ENCODE peak calls at places on chromosome 18, in five cellular contexts. M, S, W, Y and E are unnamed samples.

GRCh38 chr18:54532962-54533361 is 58.1 kb upstream of the DYNAP start:
- DNase-seq in M (no peak), S (no peak), W (no peak), Y (no peak), E (no peak)

GRCh38 chr18:43012951-43013350 is 102.5 kb downstream of the RIT2 start:
- DNase-seq in M (no peak), S (no peak), W (no peak), Y (no peak), E (no peak)

GRCh38 chr18:34871435-34871834 is 161.3 kb downstream of the DTNA start:
- DNase-seq in M (no peak), S (no peak), W (no peak), Y (no peak), E (no peak)

GRCh38 chr18:59021500-59021899 is 118.2 kb upstream of the SEC11C start:
- DNase-seq in M (no peak), S (peak; percentile 30), W (no peak), Y (no peak), E (no peak)

GRCh38 chr18:57051019-57051418 is 95.9 kb upstream of the BOD1L2 start:
- DNase-seq in M (no peak), S (no peak), W (no peak), Y (no peak), E (no peak)

GRCh38 chr18:27004056-27004829 is 138.7 kb upstream of the AQP4 start:
- DNase-seq in M (no peak), S (no peak), W (no peak), Y (no peak), E (no peak)

GRCh38 chr18:25399554-25399953 is 47.6 kb upstream of the ZNF521 start:
- DNase-seq in M (no peak), S (no peak), W (no peak), Y (no peak), E (no peak)

GRCh38 chr18:48806551-48807261 is 144.1 kb downstream of the SMAD7 start:
- DNase-seq in M (peak; percentile 49), S (peak; percentile 78), W (no peak), Y (no peak), E (peak; percentile 5)

GRCh38 chr18:76398899-76399612 is 96.0 kb downstream of the ZNF516 start:
- DNase-seq in M (peak; percentile 88), S (peak; percentile 90), W (no peak), Y (peak; percentile 94), E (peak; percentile 88)

GRCh38 chr18:22488554-22488953 is 70.8 kb upstream of the CTAGE1 start:
- DNase-seq in M (no peak), S (peak; percentile 89), W (no peak), Y (peak; percentile 43), E (no peak)

GRCh38 chr18:31736630-31737029 is 24.1 kb downstream of the SLC25A52 start:
- DNase-seq in M (no peak), S (no peak), W (no peak), Y (no peak), E (no peak)

GRCh38 chr18:986552-986951 is 81.9 kb downstream of the ADCYAP1 start:
- DNase-seq in M (no peak), S (no peak), W (no peak), Y (no peak), E (no peak)

GRCh38 chr18:2304378-2305175 is 266.7 kb downstream of the METTL4 start:
- DNase-seq in M (no peak), S (no peak), W (no peak), Y (no peak), E (peak; percentile 81)

GRCh38 chr18:56235773-56236115 is 402.6 kb downstream of the TXNL1 start:
- DNase-seq in M (no peak), S (no peak), W (no peak), Y (no peak), E (no peak)

GRCh38 chr18:34789768-34790344 is 79.8 kb downstream of the DTNA start:
- DNase-seq in M (no peak), S (no peak), W (no peak), Y (no peak), E (no peak)

GRCh38 chr18:48553236-48553635 is 14.4 kb downstream of the CTIF start:
- DNase-seq in M (no peak), S (no peak), W (no peak), Y (no peak), E (peak; percentile 8)

GRCh38 chr18:48296581-48296980 is 112.6 kb downstream of the ZBTB7C start:
- DNase-seq in M (no peak), S (peak; percentile 36), W (no peak), Y (no peak), E (no peak)

GRCh38 chr18:79919089-79919488 is 32.4 kb downstream of the SLC66A2 start:
- DNase-seq in M (no peak), S (peak; percentile 46), W (no peak), Y (no peak), E (no peak)

GRCh38 chr18:47528343-47528742 is 276.9 kb upstream of the SKOR2 start:
- DNase-seq in M (no peak), S (no peak), W (no peak), Y (no peak), E (no peak)

GRCh38 chr18:24492445-24492844 is 32.0 kb downstream of the HRH4 start:
- DNase-seq in M (peak; percentile 65), S (no peak), W (no peak), Y (no peak), E (no peak)

GRCh38 chr18:5851998-5852397 is 43.3 kb downstream of the TMEM200C start:
- DNase-seq in M (no peak), S (no peak), W (no peak), Y (no peak), E (no peak)

GRCh38 chr18:47689386-47689785 is 241.1 kb downstream of the SMAD2 start:
- DNase-seq in M (no peak), S (no peak), W (no peak), Y (no peak), E (no peak)

GRCh38 chr18:50757358-50757757 is 62.5 kb downstream of the MRO start:
- DNase-seq in M (no peak), S (no peak), W (no peak), Y (no peak), E (no peak)

GRCh38 chr18:55509631-55510372 is 78.2 kb downstream of the TCF4 start:
- DNase-seq in M (no peak), S (no peak), W (peak; percentile 47), Y (no peak), E (no peak)

GRCh38 chr18:52484977-52485376 is 145.0 kb downstream of the DCC start:
- DNase-seq in M (no peak), S (no peak), W (no peak), Y (no peak), E (no peak)

GRCh38 chr18:79583984-79584401 is 95.6 kb upstream of the CTDP1 start:
- DNase-seq in M (peak; percentile 43), S (no peak), W (no peak), Y (no peak), E (no peak)

GRCh38 chr18:77658309-77658681 is 408.6 kb downstream of the GALR1 start:
- DNase-seq in M (no peak), S (no peak), W (no peak), Y (no peak), E (no peak)

DNA sequence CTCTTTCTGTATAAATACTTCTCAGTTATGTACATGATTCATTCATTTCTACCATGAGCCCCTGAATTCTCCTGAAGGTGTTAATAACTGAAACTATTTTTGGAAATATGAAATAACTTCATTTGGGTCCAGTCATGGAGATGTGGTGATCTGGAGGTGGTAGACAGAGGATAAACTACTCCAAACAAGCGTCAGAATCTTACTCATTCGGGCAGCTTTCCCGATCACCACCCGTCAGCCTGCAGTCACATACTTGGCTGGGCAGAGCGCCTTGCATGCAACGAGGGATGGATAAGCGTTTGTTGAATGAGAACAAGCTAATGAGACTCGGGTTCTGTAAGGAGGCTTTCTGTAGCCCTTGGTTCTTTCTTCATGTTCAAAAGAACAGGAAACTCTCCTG is 222.7 kb downstream of the CD226 start:
- DNase-seq in M (no peak), S (no peak), W (no peak), Y (no peak), E (no peak)
- TF ChIP-seq CTCF in M (no peak), S (no peak), W (no peak), Y (no peak), E (no peak)

DNA sequence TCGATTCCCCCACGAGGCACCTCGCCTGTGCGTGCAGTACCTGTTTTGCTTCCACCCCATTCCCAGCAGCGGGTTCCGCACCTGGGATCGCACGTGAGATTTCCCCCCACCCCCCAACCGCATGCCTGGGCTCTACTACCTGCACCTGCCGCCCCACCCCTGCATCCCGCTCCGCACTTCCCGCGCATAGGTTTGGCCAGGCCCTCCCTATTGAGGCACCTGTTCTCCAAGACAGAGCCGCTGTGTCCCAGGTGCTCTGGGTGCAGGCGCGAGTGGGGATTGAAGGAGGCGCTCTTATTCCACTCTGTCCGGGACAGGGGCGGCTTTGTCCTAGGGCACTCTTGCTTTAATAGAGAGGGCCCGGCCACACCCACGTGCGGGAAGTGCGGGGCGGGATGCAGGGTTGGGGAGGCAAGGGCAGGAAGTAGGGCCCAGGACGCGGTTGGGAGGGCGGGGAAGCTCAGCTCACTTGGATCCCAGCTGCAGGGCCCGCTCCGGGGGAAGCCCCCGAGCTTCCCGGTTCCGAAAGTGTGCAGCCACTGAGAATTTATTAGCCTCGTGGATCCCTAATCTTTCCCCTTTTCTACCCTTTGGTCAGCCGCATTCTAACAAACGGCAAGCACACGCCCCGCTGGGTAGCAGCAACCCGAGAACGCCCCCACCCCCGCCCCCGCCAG is 698 bp upstream of the MOCOS start:
- DNase-seq in M (peak; percentile 71), S (peak; percentile 55), W (no peak), Y (no peak), E (peak; percentile 13)
- TF ChIP-seq CTCF in M (no peak), S (no peak), W (no peak), Y (no peak), E (no peak)

DNA sequence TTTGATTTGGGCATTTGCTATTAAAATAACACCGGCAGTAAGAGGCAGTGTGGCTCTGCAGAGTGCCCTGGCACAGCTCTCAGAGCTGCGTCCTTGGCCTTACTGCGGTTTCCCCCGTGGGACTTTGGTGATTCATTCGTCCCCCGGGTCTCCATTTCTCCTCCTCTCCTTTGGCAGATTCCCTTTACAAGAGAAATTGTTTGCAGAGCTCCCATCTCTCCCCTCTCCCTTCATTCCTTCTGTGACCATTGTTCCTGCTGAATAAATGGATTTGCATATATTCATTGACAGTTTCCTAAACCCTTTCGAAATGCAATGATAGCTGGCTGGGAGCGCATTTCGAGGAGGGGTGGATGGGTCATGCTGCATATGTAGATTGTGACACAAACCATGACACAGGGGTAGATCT is 187.5 kb downstream of the VAPA start:
- DNase-seq in M (no peak), S (no peak), W (no peak), Y (no peak), E (no peak)
- TF ChIP-seq CTCF in M (no peak), S (no peak), W (no peak), Y (no peak), E (no peak)

DNA sequence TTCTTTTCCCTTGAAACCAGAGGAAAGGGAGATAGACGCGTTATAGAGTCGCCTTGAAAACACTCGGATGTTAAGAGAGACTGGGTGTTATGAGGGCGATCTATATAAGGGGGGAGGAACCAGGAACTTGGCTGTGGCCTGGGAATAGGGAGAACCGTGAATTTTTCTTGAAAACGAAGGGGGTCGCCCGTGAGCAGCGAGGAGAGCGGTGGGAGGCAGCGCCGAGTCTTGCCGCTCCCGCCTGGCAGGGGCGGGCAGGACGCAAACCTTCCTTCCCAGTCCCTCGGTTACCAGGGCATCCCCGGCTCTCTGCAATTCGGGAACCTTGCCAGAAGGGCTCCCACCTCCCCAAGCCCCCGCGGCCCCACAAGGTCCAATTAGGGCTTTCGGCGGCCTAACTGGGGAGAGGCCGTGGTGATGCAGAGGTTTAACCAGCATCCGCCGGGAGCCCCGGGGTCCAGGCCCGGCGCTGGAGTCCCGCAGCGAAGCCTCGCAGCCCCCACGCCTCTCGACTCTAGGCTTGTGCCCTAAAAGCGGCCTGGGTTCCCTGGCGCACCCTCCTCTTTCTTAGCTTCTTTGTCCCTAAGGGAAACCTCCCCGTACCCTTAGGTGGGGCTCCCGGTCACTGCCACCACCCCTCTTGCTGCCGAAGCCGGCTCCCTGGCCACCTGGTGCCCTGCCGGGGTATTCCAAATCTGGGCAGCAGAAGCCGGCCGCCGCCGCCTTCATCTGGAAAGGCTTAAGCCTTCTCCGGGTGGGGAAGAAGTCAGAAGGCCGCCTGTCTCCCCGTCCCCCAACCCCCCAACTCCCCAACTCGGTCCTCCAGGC is 708 bp upstream of the FHOD3 start:
- DNase-seq in M (peak; percentile 55), S (no peak), W (no peak), Y (peak; percentile 47), E (peak; percentile 54)
- TF ChIP-seq CTCF in M (no peak), S (peak; percentile 59), W (peak; percentile 71), Y (peak; percentile 18), E (peak; percentile 69)